ENCODE peak calls at places on chromosomes 2 and 18, in seven cellular contexts. One of them, this sample, is unnamed.

GRCh38 chr2:12389354-12390045 is 327.2 kb upstream of the TRIB2 start:
- DNase-seq in K562: no peak
- DNase-seq in GM12891: no peak
- DNase-seq in HepG2: no peak
- DNase-seq in GM12878: no peak
- DNase-seq in H1: no peak
- DNase-seq in SK-N-SH: no peak
- DNase-seq in this sample: no peak

GRCh38 chr2:127034056-127034455 is 72.9 kb downstream of the BIN1 start:
- DNase-seq in SK-N-SH: no peak
- DNase-seq in GM12878: no peak
- DNase-seq in H1: peak; percentile 28
- DNase-seq in K562: no peak
- DNase-seq in GM12891: no peak
- DNase-seq in HepG2: no peak
- DNase-seq in this sample: no peak

GRCh38 chr2:197914778-197915177 is 110.4 kb downstream of the PLCL1 start:
- DNase-seq in SK-N-SH: no peak
- DNase-seq in K562: no peak
- DNase-seq in GM12891: no peak
- DNase-seq in H1: no peak
- DNase-seq in HepG2: no peak
- DNase-seq in GM12878: no peak
- DNase-seq in this sample: no peak

GRCh38 chr2:137383391-137383790 is 580.9 kb upstream of the HNMT start:
- DNase-seq in K562: no peak
- DNase-seq in GM12878: no peak
- DNase-seq in HepG2: no peak
- DNase-seq in H1: no peak
- DNase-seq in SK-N-SH: no peak
- DNase-seq in GM12891: no peak
- DNase-seq in this sample: no peak

GRCh38 chr2:218216336-218216673 is 684 bp upstream of the ARPC2 start:
- DNase-seq in GM12878: no peak
- DNase-seq in GM12891: no peak
- DNase-seq in HepG2: no peak
- DNase-seq in K562: no peak
- DNase-seq in SK-N-SH: no peak
- DNase-seq in H1: no peak
- DNase-seq in this sample: no peak

GRCh38 chr2:189350515-189351209 is 90.6 kb upstream of the WDR75 start:
- DNase-seq in H1: no peak
- DNase-seq in GM12878: no peak
- DNase-seq in HepG2: no peak
- DNase-seq in GM12891: no peak
- DNase-seq in SK-N-SH: no peak
- DNase-seq in K562: no peak
- DNase-seq in this sample: no peak

GRCh38 chr18:56443508-56443907 is 194.9 kb downstream of the TXNL1 start:
- DNase-seq in K562: no peak
- DNase-seq in SK-N-SH: no peak
- DNase-seq in GM12891: no peak
- DNase-seq in H1: no peak
- DNase-seq in HepG2: no peak
- DNase-seq in GM12878: no peak
- DNase-seq in this sample: no peak

GRCh38 chr18:56373601-56374000 is 264.8 kb downstream of the TXNL1 start:
- DNase-seq in SK-N-SH: no peak
- DNase-seq in GM12878: no peak
- DNase-seq in HepG2: no peak
- DNase-seq in H1: no peak
- DNase-seq in GM12891: no peak
- DNase-seq in K562: no peak
- DNase-seq in this sample: no peak

GRCh38 chr2:1731512-1731962 is 12.8 kb downstream of the PXDN start:
- DNase-seq in GM12891: no peak
- DNase-seq in HepG2: no peak
- DNase-seq in H1: no peak
- DNase-seq in SK-N-SH: peak; percentile 44
- DNase-seq in GM12878: no peak
- DNase-seq in K562: no peak
- DNase-seq in this sample: no peak

GRCh38 chr2:236849508-236849907 is 236.2 kb upstream of the COPS8 start:
- DNase-seq in SK-N-SH: no peak
- DNase-seq in GM12891: no peak
- DNase-seq in HepG2: no peak
- DNase-seq in H1: no peak
- DNase-seq in GM12878: no peak
- DNase-seq in K562: no peak
- DNase-seq in this sample: no peak

GRCh38 chr2:237752761-237753165 is 45.8 kb upstream of the RBM44 start:
- DNase-seq in GM12878: peak; percentile 83
- DNase-seq in GM12891: peak; percentile 67
- DNase-seq in K562: no peak
- DNase-seq in H1: no peak
- DNase-seq in HepG2: no peak
- DNase-seq in SK-N-SH: no peak
- DNase-seq in this sample: peak; percentile 66

GRCh38 chr18:710418-711300 is 1.8 kb downstream of the ENOSF1 start:
- DNase-seq in H1: peak; percentile 8
- DNase-seq in SK-N-SH: no peak
- DNase-seq in HepG2: no peak
- DNase-seq in GM12891: no peak
- DNase-seq in K562: no peak
- DNase-seq in GM12878: no peak
- DNase-seq in this sample: no peak

GRCh38 chr2:241035142-241035817 is 36.9 kb downstream of the SNED1 start:
- DNase-seq in SK-N-SH: no peak
- DNase-seq in GM12891: no peak
- DNase-seq in GM12878: no peak
- DNase-seq in HepG2: no peak
- DNase-seq in H1: peak; percentile 83
- DNase-seq in K562: no peak
- DNase-seq in this sample: no peak
- TF ChIP-seq TAF1 in SK-N-SH: no peak
- TF ChIP-seq TAF1 in GM12891: no peak
- TF ChIP-seq TAF1 in GM12878: no peak
- TF ChIP-seq TAF1 in HepG2: no peak
- TF ChIP-seq TAF1 in H1: peak; percentile 36
- TF ChIP-seq TAF1 in K562: no peak
- TF ChIP-seq TAF1 in this sample: no peak

GRCh38 chr2:54673501-54673998 is 49.9 kb upstream of the EML6 start:
- DNase-seq in GM12878: no peak
- DNase-seq in K562: no peak
- DNase-seq in SK-N-SH: no peak
- DNase-seq in HepG2: no peak
- DNase-seq in GM12891: no peak
- DNase-seq in H1: peak; percentile 45
- DNase-seq in this sample: no peak
- TF ChIP-seq POLR2AphosphoS5 in GM12878: peak; percentile 45
- TF ChIP-seq POLR2AphosphoS5 in K562: no peak
- TF ChIP-seq POLR2AphosphoS5 in SK-N-SH: no peak
- TF ChIP-seq POLR2AphosphoS5 in HepG2: no peak
- TF ChIP-seq POLR2AphosphoS5 in GM12891: no peak
- TF ChIP-seq POLR2AphosphoS5 in H1: no peak
- TF ChIP-seq POLR2AphosphoS5 in this sample: no peak

DNA sequence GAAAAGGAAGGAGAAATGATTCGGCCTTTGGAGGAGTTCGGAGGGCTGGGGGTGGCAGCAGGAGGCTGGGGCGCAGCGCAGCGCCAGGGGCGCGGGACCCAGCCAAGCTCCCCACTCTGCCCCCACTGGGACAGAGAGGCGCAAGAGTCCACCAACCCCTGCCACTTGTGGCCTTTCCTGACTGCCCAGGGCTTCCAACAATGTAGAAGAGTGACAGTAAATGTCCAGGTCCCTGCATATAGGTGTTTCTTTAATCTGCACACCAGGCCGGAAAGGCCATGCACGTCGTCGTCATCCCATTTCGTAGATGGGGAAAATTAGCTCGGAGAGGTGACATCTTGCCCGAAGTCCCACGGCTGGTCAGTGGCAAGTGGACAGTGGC is 96.6 kb downstream of the INHBB start:
- DNase-seq in GM12891: no peak
- DNase-seq in K562: no peak
- DNase-seq in H1: no peak
- DNase-seq in SK-N-SH: no peak
- DNase-seq in GM12878: no peak
- DNase-seq in HepG2: no peak
- DNase-seq in this sample: no peak
- TF ChIP-seq TAF1 in GM12891: no peak
- TF ChIP-seq TAF1 in K562: no peak
- TF ChIP-seq TAF1 in H1: no peak
- TF ChIP-seq TAF1 in SK-N-SH: no peak
- TF ChIP-seq TAF1 in GM12878: no peak
- TF ChIP-seq TAF1 in HepG2: no peak
- TF ChIP-seq TAF1 in this sample: no peak

DNA sequence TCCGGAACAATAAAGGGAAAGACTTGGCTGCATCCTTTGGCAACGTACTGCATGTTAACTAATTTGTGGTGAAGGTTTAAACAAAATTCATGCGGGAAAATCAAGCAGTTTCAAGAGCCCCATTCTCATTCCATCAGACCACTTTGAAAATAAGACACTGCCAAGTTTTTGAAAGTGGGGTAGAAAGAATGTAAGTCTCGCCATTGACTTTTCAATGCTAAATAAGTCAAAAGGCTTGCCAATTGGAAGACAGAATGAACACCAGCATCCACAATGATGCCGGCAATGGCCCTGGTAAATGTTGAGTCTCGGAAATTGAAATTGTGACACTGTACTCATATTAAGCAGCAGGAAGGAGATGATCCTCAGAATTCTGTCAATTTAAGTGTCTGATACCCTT is 322.0 kb downstream of the RND3 start:
- DNase-seq in H1: no peak
- DNase-seq in SK-N-SH: no peak
- DNase-seq in GM12878: no peak
- DNase-seq in K562: no peak
- DNase-seq in HepG2: no peak
- DNase-seq in GM12891: no peak
- DNase-seq in this sample: no peak
- TF ChIP-seq POLR2AphosphoS5 in H1: no peak
- TF ChIP-seq POLR2AphosphoS5 in SK-N-SH: no peak
- TF ChIP-seq POLR2AphosphoS5 in GM12878: no peak
- TF ChIP-seq POLR2AphosphoS5 in K562: no peak
- TF ChIP-seq POLR2AphosphoS5 in HepG2: no peak
- TF ChIP-seq POLR2AphosphoS5 in GM12891: no peak
- TF ChIP-seq POLR2AphosphoS5 in this sample: no peak